ENCODE peak calls at places on chromosome 6, in four cellular contexts. Q, V, O and Z are unnamed samples.

GRCh38 chr6:33621396-33622388 is 570 bp downstream of the ITPR3 start:
- DNase-seq in V (peak; percentile 70), Q (peak; percentile 46), O (no peak), Z (no peak)

GRCh38 chr6:99434702-99435530 is 9.8 kb upstream of the PNISR start:
- DNase-seq in O (no peak), V (no peak), Q (no peak), Z (no peak)

GRCh38 chr6:134853111-134854055 is 96.5 kb downstream of the ALDH8A1 start:
- DNase-seq in O (no peak), V (no peak), Q (no peak), Z (no peak)

GRCh38 chr6:33192671-33193602 is 670 bp upstream of the COL11A2 start:
- DNase-seq in Q (peak; percentile 36), O (no peak), V (peak; percentile 75), Z (no peak)

GRCh38 chr6:143647712-143648111 is 30.1 kb upstream of the PHACTR2 start:
- DNase-seq in Q (no peak), O (no peak), V (no peak), Z (no peak)

GRCh38 chr6:117938324-117938995 is 31.4 kb downstream of the SLC35F1 start:
- DNase-seq in O (no peak), V (peak; percentile 52), Q (peak; percentile 26), Z (no peak)

GRCh38 chr6:11337306-11337705 is 104.8 kb upstream of the NEDD9 start:
- DNase-seq in Q (no peak), V (no peak), O (no peak), Z (no peak)

GRCh38 chr6:117489003-117489402 is 6.5 kb downstream of the DCBLD1 start:
- DNase-seq in Q (no peak), V (no peak), O (no peak), Z (no peak)

GRCh38 chr6:36126553-36127458 is 3.5 kb upstream of the MAPK13 start:
- DNase-seq in V (no peak), O (no peak), Q (no peak), Z (no peak)

GRCh38 chr6:116096979-116097816 is 3.5 kb upstream of the NT5DC1 start:
- DNase-seq in Q (no peak), O (no peak), V (no peak), Z (no peak)

GRCh38 chr6:151850479-151850878 is 43.0 kb downstream of the ESR1 start:
- DNase-seq in V (no peak), Q (no peak), O (no peak), Z (no peak)

GRCh38 chr6:80425089-80425823 is 318.8 kb downstream of the BCKDHB start:
- DNase-seq in O (no peak), Q (no peak), V (no peak), Z (no peak)

GRCh38 chr6:167799033-167799933 is 27.4 kb upstream of the AFDN start:
- DNase-seq in V (no peak), Q (no peak), O (no peak), Z (no peak)

GRCh38 chr6:37306624-37307222 is 47.1 kb upstream of the RNF8 start:
- DNase-seq in Q (no peak), V (no peak), O (no peak), Z (no peak)

GRCh38 chr6:143232849-143233248 is 172.2 kb downstream of the AIG1 start:
- DNase-seq in V (no peak), O (no peak), Q (no peak), Z (no peak)

GRCh38 chr6:64505312-64505711 is 869.7 kb downstream of the PHF3 start:
- DNase-seq in O (no peak), V (peak; percentile 20), Q (no peak), Z (no peak)

GRCh38 chr6:108609276-108609769 is 48.6 kb downstream of the FOXO3 start:
- DNase-seq in V (no peak), O (no peak), Q (no peak), Z (no peak)

GRCh38 chr6:166008441-166009369 is 158.9 kb downstream of the TBXT start:
- DNase-seq in V (no peak), O (no peak), Q (peak; percentile 42), Z (no peak)

GRCh38 chr6:111481836-111482235 is 1.2 kb downstream of the REV3L start:
- DNase-seq in Q (no peak), V (no peak), O (no peak), Z (no peak)

GRCh38 chr6:169979873-169980440 is 228.5 kb downstream of the ERMARD start:
- DNase-seq in O (no peak), V (no peak), Q (no peak), Z (no peak)

GRCh38 chr6:10256113-10256690 is 158.7 kb downstream of the TFAP2A start:
- DNase-seq in O (no peak), Q (no peak), V (no peak), Z (no peak)

GRCh38 chr6:125670586-125670985 is 78.8 kb upstream of the HEY2 start:
- DNase-seq in V (no peak), O (no peak), Q (no peak), Z (no peak)

GRCh38 chr6:34528996-34529664 is 27.0 kb downstream of the SPDEF start:
- DNase-seq in Q (no peak), V (peak; percentile 44), O (no peak), Z (no peak)

GRCh38 chr6:132052096-132052495 is 100.9 kb upstream of the CCN2 start:
- DNase-seq in V (no peak), Q (no peak), O (no peak), Z (no peak)

GRCh38 chr6:67916389-67916788 is 718.7 kb upstream of the ADGRB3 start:
- DNase-seq in Q (no peak), O (no peak), V (no peak), Z (no peak)

GRCh38 chr6:149464411-149464810 is 20.4 kb downstream of the ZC3H12D start:
- DNase-seq in V (no peak), Q (no peak), O (no peak), Z (no peak)

GRCh38 chr6:149043476-149044130 is 273.9 kb upstream of the TAB2 start:
- DNase-seq in V (no peak), O (no peak), Q (no peak), Z (no peak)

GRCh38 chr6:84809504-84809903 is 45.1 kb upstream of the TBX18 start:
- DNase-seq in O (no peak), V (no peak), Q (no peak), Z (no peak)

GRCh38 chr6:113645576-113645970 is 211.6 kb upstream of the MARCKS start:
- DNase-seq in Q (peak; percentile 24), O (no peak), V (no peak), Z (no peak)

GRCh38 chr6:170188571-170189001 is 102.3 kb downstream of the DLL1 start:
- DNase-seq in V (no peak), Q (no peak), O (no peak), Z (no peak)

GRCh38 chr6:157587127-157587729 is 206.2 kb downstream of the ZDHHC14 start:
- DNase-seq in Q (no peak), O (no peak), V (no peak), Z (no peak)

GRCh38 chr6:34301408-34301807 is 52.6 kb upstream of the SMIM29 start:
- DNase-seq in O (no peak), Q (peak; percentile 63), V (no peak), Z (no peak)

GRCh38 chr6:144252289-144252688 is 32.8 kb upstream of the UTRN start:
- DNase-seq in O (no peak), V (no peak), Q (no peak), Z (no peak)

GRCh38 chr6:129191275-129191674 is 308.3 kb downstream of the LAMA2 start:
- DNase-seq in Q (no peak), V (no peak), O (no peak), Z (no peak)

GRCh38 chr6:38638941-38639497 is 710 bp downstream of the BTBD9 start:
- DNase-seq in Q (no peak), O (peak; percentile 63), V (peak; percentile 54), Z (no peak)

DNA sequence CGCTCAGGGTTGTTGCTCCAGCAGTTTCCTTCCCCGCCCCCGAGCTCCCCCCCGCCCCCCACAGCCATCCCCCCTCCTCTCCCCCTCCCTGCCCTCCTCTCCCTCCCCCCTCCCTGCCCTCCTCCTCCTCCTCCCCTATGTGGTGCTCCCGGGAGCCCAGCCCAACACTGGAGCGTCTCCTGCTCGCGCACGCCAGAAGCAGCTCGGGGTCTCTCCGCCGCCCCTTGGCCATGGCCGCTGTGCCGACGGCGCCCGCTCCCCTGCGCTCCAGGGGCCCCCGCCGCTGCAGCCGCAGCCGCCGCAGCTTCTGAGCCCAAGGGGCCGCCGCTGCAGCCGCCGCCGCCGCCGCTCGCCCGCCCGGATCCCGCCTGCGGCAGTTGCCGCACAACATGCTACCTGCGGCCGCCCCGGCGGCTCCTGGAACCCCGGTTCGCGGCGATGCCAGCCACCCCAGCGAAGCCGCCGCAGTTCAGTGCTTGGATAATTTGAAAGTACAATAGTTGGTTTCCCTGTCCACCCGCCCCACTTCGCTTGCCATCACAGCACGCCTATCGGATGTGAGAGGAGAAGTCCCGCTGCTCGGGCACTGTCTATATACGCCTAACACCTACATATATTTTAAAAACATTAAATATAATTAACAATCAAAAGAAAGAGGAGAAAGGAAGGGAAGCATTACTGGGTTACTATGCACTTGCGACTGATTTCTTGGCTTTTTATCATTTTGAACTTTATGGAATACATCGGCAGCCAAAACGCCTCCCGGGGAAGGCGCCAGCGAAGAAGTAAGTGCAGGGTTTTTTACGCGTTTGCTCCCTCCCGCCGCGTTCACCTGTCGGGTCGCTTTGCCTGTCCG is at the start of gene RSPO3:
- DNase-seq in Q (peak; percentile 65), V (peak; percentile 36), O (no peak), Z (no peak)
- H3K4me3 ChIP-seq in Q (peak within 1 kb of the TSS; percentile 61), V (peak within 1 kb of the TSS; percentile 17), O (peak within 1 kb of the TSS; percentile 30), Z (peak within 1 kb of the TSS; percentile 35)

GRCh38 chr6:2104524-2104880 is 140.9 kb downstream of the GMDS start:
- DNase-seq in Q (no peak), O (no peak), V (no peak), Z (no peak)

GRCh38 chr6:2102966-2103365 is 142.4 kb downstream of the GMDS start:
- DNase-seq in Q (no peak), V (no peak), O (no peak), Z (no peak)

GRCh38 chr6:2102316-2102883 is 143.0 kb downstream of the GMDS start:
- DNase-seq in V (no peak), O (no peak), Q (no peak), Z (no peak)

GRCh38 chr6:2101213-2101612 is 144.2 kb downstream of the GMDS start:
- DNase-seq in O (no peak), Q (no peak), V (no peak), Z (no peak)

GRCh38 chr6:2103644-2104523 is 141.5 kb downstream of the GMDS start:
- DNase-seq in Q (no peak), O (no peak), V (no peak), Z (no peak)
- TF ChIP-seq CTCF in Q (peak; percentile 60), O (peak; percentile 20), V (peak; percentile 23), Z (peak; percentile 49)

GRCh38 chr6:17280138-17280537 is 1.0 kb upstream of the RBM24 start:
- DNase-seq in O (no peak), Q (no peak), V (no peak), Z (no peak)
- H3K4me3 ChIP-seq in O (peak overlapping the region; percentile 85), Q (no peak overlapping the region), V (no peak overlapping the region), Z (no peak overlapping the region)

DNA sequence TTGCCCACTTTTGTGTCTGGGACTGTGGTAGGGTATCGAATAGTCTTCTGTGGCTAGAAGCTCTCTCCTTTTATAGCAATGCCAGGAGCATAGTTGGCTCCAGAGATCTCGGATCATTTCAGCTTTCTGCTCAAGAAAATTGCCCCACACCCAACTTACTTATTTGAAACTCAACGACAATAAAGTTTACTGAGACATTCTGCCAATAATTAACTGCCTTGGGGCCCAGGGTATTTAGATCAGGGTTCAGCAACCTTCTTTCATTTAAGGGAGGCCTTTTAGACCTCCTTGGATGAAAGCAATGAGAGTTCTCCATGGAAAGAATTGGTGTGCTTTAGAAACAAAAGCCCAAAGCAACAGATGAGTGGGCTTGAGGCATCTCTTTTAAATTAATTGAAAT is 53.8 kb upstream of the GMPR start:
- DNase-seq in V (no peak), Q (no peak), O (no peak), Z (no peak)
- TF ChIP-seq CTCF in V (no peak), Q (no peak), O (no peak), Z (no peak)